ENCODE peak calls at places on chromosomes 1 and 21, in four cellular contexts. M, N, J and Z are unnamed samples.

GRCh38 chr1:161261859-161262225 is 3.3 kb downstream of the PCP4L1 start:
- DNase-seq in N (no peak), J (no peak), M (no peak), Z (no peak)

GRCh38 chr1:920506-920905 is 3.2 kb upstream of the SAMD11 start:
- DNase-seq in J (no peak), N (no peak), M (no peak), Z (no peak)

GRCh38 chr21:29130234-29130993 is at the start of gene MAP3K7CL:
- DNase-seq in J (no peak), M (no peak), N (no peak), Z (no peak)

GRCh38 chr21:28906236-28906635 is 86.4 kb downstream of the LTN1 start:
- DNase-seq in N (no peak), M (no peak), J (no peak), Z (no peak)

GRCh38 chr1:221801773-221802516 is 60.1 kb upstream of the DUSP10 start:
- DNase-seq in N (no peak), M (no peak), J (no peak), Z (no peak)

GRCh38 chr1:18094096-18094495 is 13.5 kb upstream of the IGSF21 start:
- DNase-seq in N (no peak), M (no peak), J (no peak), Z (no peak)

GRCh38 chr1:2360588-2361364 is 30.6 kb downstream of the MORN1 start:
- DNase-seq in M (no peak), N (no peak), J (no peak), Z (no peak)

GRCh38 chr1:211831558-211832323 is 1.2 kb upstream of the LPGAT1 start:
- DNase-seq in J (no peak), M (no peak), N (no peak), Z (no peak)

GRCh38 chr1:201945863-201946223 is 505 bp downstream of the LMOD1 start:
- DNase-seq in N (no peak), M (no peak), J (no peak), Z (no peak)

GRCh38 chr1:242890211-242890741 is 364.8 kb downstream of the CEP170 start:
- DNase-seq in M (peak), N (no peak), J (no peak), Z (no peak)

GRCh38 chr1:165717918-165718515 is 19.7 kb upstream of the ALDH9A1 start:
- DNase-seq in J (peak), M (no peak), N (no peak), Z (peak)

GRCh38 chr1:231705860-231706553 is 79.4 kb downstream of the DISC1 start:
- DNase-seq in N (no peak), J (no peak), M (no peak), Z (no peak)

GRCh38 chr1:110309768-110310167 is 29.4 kb upstream of the RBM15 start:
- DNase-seq in N (no peak), M (no peak), J (no peak), Z (no peak)

GRCh38 chr1:111203681-111204210 is 3.3 kb upstream of the DENND2D start:
- DNase-seq in M (no peak), J (no peak), N (peak), Z (peak)

GRCh38 chr1:33086384-33086850 is 5.5 kb downstream of the AZIN2 start:
- DNase-seq in N (peak), M (peak), J (peak), Z (peak)

GRCh38 chr1:167221804-167222610 is 1.3 kb downstream of the POU2F1 start:
- DNase-seq in J (peak), M (no peak), N (peak), Z (peak)

GRCh38 chr1:14267991-14268390 is 330.5 kb upstream of the KAZN start:
- DNase-seq in N (no peak), M (no peak), J (no peak), Z (no peak)

GRCh38 chr1:178818416-178818815 is 52.5 kb downstream of the ANGPTL1 start:
- DNase-seq in N (no peak), M (no peak), J (no peak), Z (no peak)

GRCh38 chr1:24102966-24103365 is 9.0 kb downstream of the MYOM3 start:
- DNase-seq in N (no peak), M (no peak), J (no peak), Z (no peak)

GRCh38 chr1:164629971-164630370 is 71.0 kb downstream of the PBX1 start:
- DNase-seq in M (no peak), N (no peak), J (no peak), Z (no peak)

GRCh38 chr1:230572121-230573083 is 69.9 kb upstream of the COG2 start:
- DNase-seq in M (no peak), J (no peak), N (no peak), Z (no peak)

GRCh38 chr1:246068619-246069509 is 438.2 kb downstream of the SMYD3 start:
- DNase-seq in M (no peak), J (peak), N (no peak), Z (no peak)

GRCh38 chr21:38921511-38922215 is 115.9 kb downstream of the ETS2 start:
- DNase-seq in N (no peak), M (no peak), J (no peak), Z (no peak)

GRCh38 chr1:201414051-201414738 is 7.3 kb downstream of the TNNI1 start:
- DNase-seq in N (no peak), M (no peak), J (no peak), Z (no peak)

GRCh38 chr1:10794724-10795304 is 1.6 kb downstream of the CASZ1 start:
- DNase-seq in N (no peak), J (no peak), M (no peak), Z (no peak)

GRCh38 chr1:233844697-233845096 is 59.8 kb upstream of the SLC35F3 start:
- DNase-seq in N (no peak), M (no peak), J (no peak), Z (no peak)

GRCh38 chr1:206534552-206534951 is 27.2 kb downstream of the RASSF5 start:
- DNase-seq in J (no peak), N (no peak), M (no peak), Z (no peak)

GRCh38 chr1:64133036-64133435 is 70.4 kb upstream of the UBE2U start:
- DNase-seq in N (no peak), M (no peak), J (no peak), Z (peak)

GRCh38 chr1:214337015-214337414 is 56.1 kb downstream of the SMYD2 start:
- DNase-seq in M (no peak), N (no peak), J (no peak), Z (no peak)
- H3K4me2 ChIP-seq in M (peak), N (no peak), J (no peak), Z (no peak)

GRCh38 chr1:51622455-51622913 is 5.6 kb downstream of the OSBPL9 start:
- DNase-seq in J (peak), M (peak), N (no peak), Z (peak)

GRCh38 chr1:51623025-51623424 is 6.1 kb downstream of the OSBPL9 start:
- DNase-seq in J (no peak), M (no peak), N (no peak), Z (no peak)

GRCh38 chr1:51623450-51623849 is 6.6 kb downstream of the OSBPL9 start:
- DNase-seq in J (no peak), M (no peak), N (no peak), Z (no peak)

GRCh38 chr1:51627672-51628071 is 10.8 kb downstream of the OSBPL9 start:
- DNase-seq in J (peak), M (no peak), N (no peak), Z (no peak)

GRCh38 chr1:51624851-51625250 is 8.0 kb downstream of the OSBPL9 start:
- DNase-seq in N (no peak), J (no peak), M (no peak), Z (no peak)
- TF ChIP-seq EGR1 in N (no peak), J (no peak), M (no peak), Z (no peak)

DNA sequence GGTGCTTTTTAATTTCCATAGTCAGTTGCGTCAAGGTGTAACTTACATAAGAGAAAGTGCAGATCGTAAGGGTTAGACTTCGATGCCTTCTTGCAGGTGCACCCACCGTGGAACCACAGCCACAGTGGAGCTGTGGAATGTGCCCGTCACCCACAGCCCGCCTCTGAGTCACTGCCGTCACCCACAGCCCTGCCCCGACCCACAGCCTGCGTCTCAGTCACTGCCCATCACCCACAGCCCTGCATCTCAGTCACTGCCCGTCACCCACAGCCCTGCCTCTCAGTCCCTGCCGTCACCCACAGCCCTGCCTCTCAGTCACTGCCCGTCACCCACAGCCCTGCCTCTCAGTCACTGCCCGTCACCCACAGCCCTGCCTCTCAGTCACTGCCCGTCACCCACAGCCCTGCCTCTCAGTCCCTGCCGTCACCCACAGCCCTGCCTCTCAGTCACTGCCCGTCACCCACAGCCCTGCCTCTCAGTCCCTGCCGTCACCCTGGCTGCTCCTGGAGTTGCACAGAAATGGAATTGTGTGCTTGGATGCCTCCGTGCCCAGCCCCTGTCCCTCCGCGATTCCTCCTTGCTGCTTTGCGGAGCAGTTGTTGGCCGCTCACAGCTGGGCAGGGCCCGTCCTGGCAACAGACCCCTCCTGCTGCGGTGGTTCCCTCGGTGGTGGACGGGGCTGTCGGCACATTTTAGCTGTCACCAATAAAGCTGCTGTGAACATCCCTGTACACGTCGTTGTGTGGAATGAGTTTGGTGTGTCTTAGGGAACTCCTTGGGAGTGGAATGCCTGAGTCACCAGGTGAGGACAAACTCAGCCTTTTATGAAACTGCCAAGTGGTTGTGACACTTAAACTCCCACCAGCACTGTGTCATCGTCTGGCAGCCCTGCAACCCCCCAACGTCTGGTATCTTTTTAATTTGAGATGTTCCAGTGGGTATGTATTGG is 44.9 kb upstream of the COL6A2 start:
- DNase-seq in N (no peak), M (no peak), J (no peak), Z (peak)
- TF ChIP-seq ATF3 in N (no peak), M (no peak), J (no peak), Z (no peak)

DNA sequence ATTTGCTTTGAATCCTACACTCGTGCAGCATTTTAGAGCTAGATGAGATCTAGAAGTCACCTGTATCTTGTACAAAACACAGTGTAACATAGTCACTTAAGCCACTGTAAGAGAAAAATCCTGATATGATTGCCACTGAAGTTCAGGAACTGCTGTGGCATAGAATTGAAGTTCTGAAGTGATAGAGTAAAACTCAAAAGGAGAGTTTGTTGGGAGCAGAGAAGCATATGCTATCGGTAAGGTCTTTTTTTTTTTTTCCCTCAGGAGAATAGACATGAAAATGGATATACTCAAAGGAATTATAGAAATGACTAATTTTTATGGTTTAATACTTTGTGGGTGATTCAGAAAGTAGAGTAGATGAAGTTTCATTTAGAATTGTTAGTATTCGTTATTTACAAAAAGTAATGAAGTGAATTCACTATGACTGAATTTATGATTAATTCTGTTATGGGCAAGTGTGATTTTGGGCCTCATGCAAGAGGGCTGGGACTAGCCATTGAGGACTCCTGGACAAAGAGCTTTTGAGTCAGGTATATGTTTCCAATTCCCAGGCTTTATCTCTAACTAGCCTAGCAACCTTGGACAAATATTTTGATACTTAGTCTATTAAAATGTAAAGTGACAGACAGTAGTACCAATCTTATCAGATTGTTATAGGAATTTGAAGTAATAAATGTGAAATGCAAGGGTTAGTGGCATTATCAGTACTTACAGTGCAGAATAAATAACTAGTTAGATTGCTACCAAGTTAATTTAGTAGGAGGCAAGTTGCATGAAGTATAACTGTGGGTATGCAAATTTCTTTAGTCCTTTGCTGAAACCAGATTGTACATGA is 3.1 kb downstream of the KCTD3 start:
- DNase-seq in N (no peak), M (no peak), J (no peak), Z (no peak)
- H3K4me2 ChIP-seq in N (peak), M (no peak), J (peak), Z (peak)

GRCh38 chr1:86905875-86906274 is 8.1 kb downstream of the SELENOF start:
- DNase-seq in J (no peak), N (no peak), M (no peak), Z (no peak)

GRCh38 chr1:86906419-86906818 is 7.5 kb downstream of the SELENOF start:
- DNase-seq in M (no peak), J (no peak), N (no peak), Z (no peak)
- TF ChIP-seq EGR1 in M (no peak), J (no peak), N (no peak), Z (no peak)

DNA sequence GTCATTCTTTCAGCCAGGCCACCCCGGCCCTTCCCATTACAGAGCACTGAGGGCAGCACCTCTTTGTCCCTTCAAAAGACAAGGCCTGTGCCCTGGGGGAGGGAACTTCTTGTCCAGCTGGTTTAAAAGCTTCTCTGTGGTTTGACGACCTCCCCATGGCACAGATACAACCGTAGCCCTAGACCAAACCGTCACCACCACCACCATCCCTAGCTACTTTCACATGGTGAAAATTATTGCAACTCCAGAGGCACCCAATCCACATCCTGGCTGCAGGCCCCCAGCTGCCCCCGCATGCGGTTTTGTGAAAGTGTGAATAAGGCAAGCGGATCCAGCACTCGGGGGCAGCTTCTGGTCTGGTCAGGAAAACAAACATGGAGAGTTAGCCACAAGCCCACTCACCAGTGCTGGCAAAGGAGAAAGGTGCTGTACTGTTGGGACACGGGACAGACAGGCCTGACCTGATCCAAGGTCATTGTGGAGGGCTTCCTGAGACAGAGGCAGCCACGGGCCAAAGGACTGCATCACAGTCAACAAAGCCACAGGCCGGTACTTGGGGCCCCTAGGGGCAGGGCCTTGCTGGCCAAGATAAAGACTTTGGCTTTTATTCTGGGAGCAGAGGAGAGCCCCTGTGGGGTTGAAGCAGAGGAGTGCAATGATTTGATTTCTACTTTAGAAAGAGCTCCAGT is 31.2 kb downstream of the CDCA8 start:
- DNase-seq in N (no peak), J (no peak), M (no peak), Z (no peak)
- TF ChIP-seq ATF3 in N (no peak), J (no peak), M (no peak), Z (no peak)

DNA sequence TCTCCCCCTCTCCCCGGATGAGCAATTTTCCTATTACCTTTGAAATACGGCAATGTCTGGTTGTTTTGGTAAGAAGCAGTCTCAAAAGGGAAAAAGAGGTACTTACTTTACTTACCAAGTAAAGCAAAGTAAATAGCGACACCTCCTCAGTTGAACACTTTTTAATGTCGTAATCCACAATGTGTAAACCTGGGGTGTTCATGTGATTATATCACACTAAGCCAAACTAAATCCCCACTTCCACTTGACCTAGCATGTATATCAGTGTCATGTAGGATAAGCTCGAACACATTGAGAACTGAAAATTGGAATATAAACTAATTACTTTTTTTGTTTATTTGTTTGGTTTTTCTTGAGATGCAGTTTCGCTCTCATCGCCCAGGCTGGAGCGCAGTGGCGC is 12.1 kb upstream of the VN1R5 start:
- DNase-seq in J (no peak), N (no peak), M (no peak), Z (no peak)
- H3K4me2 ChIP-seq in J (no peak), N (no peak), M (no peak), Z (no peak)

GRCh38 chr1:153934746-153935145 is 11.8 kb downstream of the DENND4B start:
- DNase-seq in J (no peak), M (no peak), N (no peak), Z (no peak)
- TF ChIP-seq EGR1 in J (no peak), M (no peak), N (no peak), Z (no peak)

DNA sequence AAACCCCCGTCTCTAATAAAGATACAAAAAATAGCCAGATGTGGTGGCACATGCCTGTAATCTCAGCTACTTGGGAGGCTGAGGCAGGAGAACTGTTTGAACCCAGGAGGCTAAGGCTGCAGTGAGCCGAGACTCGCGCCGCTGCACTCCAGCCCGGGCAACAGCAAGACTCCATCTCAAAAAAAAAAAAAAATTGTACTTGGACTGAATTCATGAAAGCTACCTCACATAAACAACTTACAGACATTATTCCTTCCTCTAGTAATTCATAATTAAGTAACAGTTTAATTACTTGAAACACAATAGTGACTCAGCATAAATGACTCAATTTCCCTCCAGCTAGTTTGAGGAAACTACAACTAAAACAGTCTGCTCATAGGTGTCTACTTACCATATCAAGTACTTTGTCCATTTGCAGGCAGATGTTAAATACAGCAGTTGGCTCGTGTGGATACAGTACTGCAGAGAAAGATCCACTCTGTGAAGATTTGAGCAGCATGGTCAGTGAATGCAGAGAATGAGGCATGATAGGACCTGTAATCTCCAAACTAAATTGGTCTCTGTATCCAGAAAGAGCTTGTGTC is 9.4 kb downstream of the DONSON start:
- DNase-seq in N (no peak), M (no peak), J (no peak), Z (no peak)
- TF ChIP-seq ATF3 in N (no peak), M (no peak), J (no peak), Z (no peak)

DNA sequence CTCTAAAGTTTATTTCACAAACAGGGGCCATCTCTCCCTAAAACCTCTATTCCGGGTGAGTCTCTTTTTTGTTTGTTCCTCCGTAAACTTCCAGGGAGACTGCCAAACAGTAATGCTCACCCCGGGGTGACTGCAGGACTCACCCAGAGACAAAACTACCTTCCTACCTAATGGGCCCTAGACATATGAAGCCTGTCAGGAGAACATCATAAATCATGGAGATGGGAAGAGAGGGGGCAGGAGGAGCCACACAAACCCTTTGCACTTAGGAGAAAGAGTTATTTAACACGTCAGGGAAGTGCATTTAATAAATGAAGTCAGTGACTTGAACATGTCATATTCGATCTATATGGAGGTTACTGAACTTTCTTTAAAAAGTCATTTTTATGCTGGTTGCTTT is 287.0 kb upstream of the USP25 start:
- DNase-seq in M (no peak), N (no peak), J (no peak), Z (no peak)
- H3K4me2 ChIP-seq in M (no peak), N (no peak), J (no peak), Z (no peak)